ENCODE peak calls at places on chromosomes 6 and 20, in ten cellular contexts. G is ovary; Z is tibial nerve; M is CD4-positive, alpha-beta T cell; L is foreskin keratinocyte; D is WERI-Rb-1; R is lower lobe of right lung; U is brain microvascular endothelial cell; F is body of pancreas; N is CD8-positive, alpha-beta T cell. B is an unnamed sample.

GRCh38 chr6:138491020-138491419 is 8.3 kb downstream of the NHSL1 start:
- DNase-seq in G (no peak), Z (no peak), N (no peak), F (no peak), U (no peak), L (no peak), M (no peak), R (no peak), D (no peak), B (no peak)

GRCh38 chr6:107535626-107536025 is 45.7 kb downstream of the SOBP start:
- DNase-seq in R (no peak), N (no peak), Z (no peak), M (no peak), G (no peak), L (no peak), D (no peak), U (no peak), F (no peak), B (no peak)

GRCh38 chr6:42781811-42782688 is at the start of gene BICRAL:
- DNase-seq in U (peak; percentile 58), L (peak; percentile 58), G (peak; percentile 70), N (peak; percentile 56), M (peak; percentile 60), F (peak; percentile 65), D (peak; percentile 76), R (peak; percentile 68), Z (peak; percentile 64), B (peak; percentile 56)

GRCh38 chr6:31877651-31878161 is 1.1 kb downstream of the SLC44A4 start:
- DNase-seq in L (no peak), G (no peak), N (no peak), R (peak; percentile 80), D (no peak), U (no peak), M (no peak), F (peak; percentile 88), Z (no peak), B (no peak)

GRCh38 chr20:1383621-1384404 is 9.0 kb downstream of the FKBP1A start:
- DNase-seq in Z (no peak), F (no peak), R (no peak), G (no peak), D (no peak), U (no peak), N (no peak), L (no peak), M (no peak), B (no peak)

GRCh38 chr20:19974621-19975435 is 42.3 kb upstream of the NAA20 start:
- DNase-seq in N (no peak), Z (peak; percentile 73), R (peak; percentile 91), F (peak; percentile 95), D (no peak), L (peak; percentile 77), G (peak; percentile 87), M (no peak), U (peak; percentile 90), B (peak; percentile 91)

GRCh38 chr20:17747431-17747846 is 47.7 kb downstream of the BANF2 start:
- DNase-seq in L (peak; percentile 74), Z (no peak), F (peak; percentile 83), U (peak; percentile 92), M (no peak), N (no peak), R (no peak), D (no peak), G (no peak), B (peak; percentile 77)

GRCh38 chr6:53837875-53838806 is 43.3 kb downstream of the LRRC1 start:
- DNase-seq in M (no peak), F (no peak), L (no peak), U (no peak), Z (no peak), R (no peak), N (no peak), G (no peak), D (no peak), B (no peak)

GRCh38 chr6:148885154-148885870 is 138.5 kb downstream of the UST start:
- DNase-seq in U (no peak), M (no peak), N (no peak), F (no peak), D (no peak), Z (no peak), R (no peak), L (peak; percentile 72), G (no peak), B (peak; percentile 60)

GRCh38 chr20:258963-259362 is 1.4 kb downstream of the DEFB132 start:
- DNase-seq in U (peak; percentile 9), M (no peak), N (no peak), F (no peak), Z (no peak), L (peak; percentile 5), G (no peak), R (no peak), D (peak; percentile 24), B (no peak)

DNA sequence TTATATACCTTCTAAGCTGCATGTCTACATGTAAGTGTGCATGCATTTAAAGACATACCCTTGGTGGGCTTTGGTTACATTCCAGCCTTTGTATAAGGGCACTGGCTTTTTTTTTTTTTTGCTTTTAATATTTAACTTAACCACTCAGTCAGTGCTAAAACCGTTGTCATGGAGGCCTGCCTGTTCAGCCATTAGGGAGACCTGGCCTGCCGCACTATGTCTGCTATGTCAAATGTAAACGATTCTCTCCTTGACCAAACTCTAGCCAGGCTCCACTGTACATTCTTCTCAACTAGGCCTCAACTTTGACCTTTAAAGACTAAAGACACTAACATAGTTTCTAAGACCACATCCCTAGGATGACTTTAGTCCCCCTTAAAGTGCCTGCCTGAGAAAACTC is 48.7 kb upstream of the BTN3A2 start:
- DNase-seq in G (no peak), Z (no peak), U (no peak), N (no peak), M (no peak), R (no peak), D (no peak), L (no peak), F (no peak), B (no peak)
- H3K27me3 ChIP-seq in G (no peaks in the 10 kb centered on the region), Z (peaks cover 43% of the 10 kb centered on the region), U (no peaks in the 10 kb centered on the region), N (no peaks in the 10 kb centered on the region), M (no peaks in the 10 kb centered on the region), R (peaks cover 31% of the 10 kb centered on the region), D (no peaks in the 10 kb centered on the region), L (no peaks in the 10 kb centered on the region), F (peaks cover 7% of the 10 kb centered on the region), B (no peaks in the 10 kb centered on the region)

GRCh38 chr20:23166563-23166962 is 80.4 kb upstream of the CD93 start:
- DNase-seq in L (no peak), G (no peak), Z (peak; percentile 3), N (no peak), U (no peak), D (no peak), R (no peak), M (no peak), F (no peak), B (no peak)

GRCh38 chr20:23163562-23163961 is 77.4 kb upstream of the CD93 start:
- DNase-seq in N (no peak), Z (peak; percentile 3), F (no peak), R (no peak), G (no peak), U (no peak), D (no peak), M (no peak), L (no peak), B (no peak)

GRCh38 chr20:23165964-23166363 is 79.8 kb upstream of the CD93 start:
- DNase-seq in Z (no peak), D (no peak), N (no peak), L (no peak), U (no peak), R (no peak), M (no peak), G (no peak), F (no peak), B (no peak)

GRCh38 chr20:23164176-23164601 is 78.1 kb upstream of the CD93 start:
- DNase-seq in D (no peak), L (no peak), Z (peak; percentile 3), U (no peak), F (no peak), N (no peak), R (no peak), M (no peak), G (no peak), B (no peak)

DNA sequence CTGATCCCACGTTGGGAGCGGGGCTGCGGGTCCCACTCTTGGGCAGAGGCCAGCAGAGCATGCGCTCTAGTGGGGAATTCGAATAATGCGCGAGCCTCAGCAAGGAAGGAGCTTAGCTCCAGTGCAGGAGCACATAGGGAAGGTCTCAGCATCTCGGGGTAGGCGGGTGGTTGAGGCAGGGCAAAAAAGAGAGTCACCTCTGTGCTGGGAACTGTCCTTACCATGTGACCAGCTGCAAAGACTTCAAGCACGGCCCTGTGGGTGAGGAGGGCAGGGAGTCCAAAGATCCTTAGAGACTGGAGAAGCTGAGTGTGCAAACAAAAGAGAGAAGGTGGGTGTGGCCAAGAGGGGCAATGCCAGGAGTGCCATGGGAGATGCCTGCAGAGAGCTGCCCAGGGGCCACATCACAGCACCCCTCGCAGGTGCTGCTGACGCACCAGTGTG is 79.2 kb upstream of the CD93 start:
- DNase-seq in M (no peak), F (no peak), Z (no peak), U (no peak), G (no peak), N (no peak), D (no peak), R (peak; percentile 20), L (no peak), B (no peak)
- TF ChIP-seq CTCF in M (no peak), F (no peak), Z (no peak), U (peak; percentile 40), G (no peak), N (no peak), D (peak; percentile 26), R (no peak), L (peak; percentile 19), B (no peak)

DNA sequence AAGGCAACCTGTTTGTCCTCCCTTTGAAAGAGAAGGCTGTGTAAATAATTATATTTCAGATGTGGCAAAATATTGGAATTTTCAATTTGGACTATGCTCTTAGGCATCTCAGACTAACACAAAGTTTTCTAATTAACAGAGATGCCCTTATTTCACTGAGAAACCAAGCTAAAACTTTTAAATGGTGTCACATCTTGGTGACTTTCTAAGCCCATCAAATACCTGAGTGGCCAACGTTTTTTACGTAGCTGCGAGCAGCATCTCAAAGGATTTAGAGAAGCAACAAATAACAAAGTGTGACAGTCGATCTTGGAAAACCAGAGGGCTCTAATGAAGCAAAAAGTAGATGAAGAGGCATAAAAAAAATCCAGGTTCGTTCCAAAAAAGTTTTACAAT is 3.4 kb upstream of the HEY2 start:
- DNase-seq in R (no peak), L (no peak), N (no peak), G (no peak), U (no peak), M (no peak), F (no peak), Z (no peak), D (no peak), B (no peak)
- H3K27me3 ChIP-seq in R (peaks cover 57% of the 10 kb centered on the region), L (peaks cover 95% of the 10 kb centered on the region), N (peaks cover 9% of the 10 kb centered on the region), G (no peaks in the 10 kb centered on the region), U (no peaks in the 10 kb centered on the region), M (peaks cover 53% of the 10 kb centered on the region), F (no peaks in the 10 kb centered on the region), Z (peaks cover 20% of the 10 kb centered on the region), D (peaks cover 21% of the 10 kb centered on the region), B (peaks cover 53% of the 10 kb centered on the region)

DNA sequence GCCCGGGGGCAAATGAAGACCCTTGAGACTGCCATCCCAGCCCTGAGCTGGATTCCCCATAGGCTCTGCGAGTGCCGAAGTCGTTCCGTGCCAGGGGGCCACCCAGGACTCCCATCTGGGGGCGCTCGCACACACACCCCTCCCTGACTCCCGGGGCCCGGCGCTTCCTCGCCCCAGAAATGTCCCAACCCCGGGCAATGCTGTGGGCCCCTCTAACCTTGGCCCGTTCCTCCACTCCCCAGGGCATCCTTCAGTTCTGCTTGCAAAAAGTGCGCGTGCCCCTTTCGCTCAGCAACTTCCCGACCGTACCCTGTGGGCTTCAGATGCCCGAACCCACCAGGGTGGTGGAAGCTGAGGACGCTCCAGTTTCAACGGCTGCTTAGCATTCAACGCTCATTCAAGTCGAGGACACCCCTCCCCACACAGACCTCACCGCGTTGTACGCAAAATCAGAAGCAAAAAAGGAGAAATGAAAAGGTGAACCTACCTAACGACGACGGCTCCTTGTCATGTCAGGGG is 25.4 kb downstream of the RIPOR2 start:
- DNase-seq in G (peak; percentile 21), F (no peak), U (no peak), L (no peak), N (no peak), R (peak; percentile 46), D (no peak), Z (no peak), M (peak; percentile 15), B (peak; percentile 16)
- TF ChIP-seq CTCF in G (no peak), F (no peak), U (peak; percentile 31), L (no peak), N (no peak), R (no peak), D (no peak), Z (peak; percentile 9), M (peak; percentile 20), B (no peak)